ENCODE peak calls at places on chromosomes 6 and 20, in eight cellular contexts. One of them, this sample, is unnamed. For H3K36me3, the result is how much of the 10 kb centered on the place peaks cover.

GRCh38 chr6:142301421-142302391 is at the start of gene ADGRG6:
- DNase-seq in cardiac muscle cell: peak
- DNase-seq in heart right ventricle: peak
- DNase-seq in CD8-positive, alpha-beta T cell: peak
- DNase-seq in tibial artery: peak
- DNase-seq in left lung: peak
- DNase-seq in PC-3: peak
- DNase-seq in heart left ventricle: peak
- DNase-seq in this sample: peak

GRCh38 chr6:121201108-121201507 is 133.2 kb downstream of the TBC1D32 start:
- DNase-seq in cardiac muscle cell: no peak
- DNase-seq in heart right ventricle: no peak
- DNase-seq in CD8-positive, alpha-beta T cell: no peak
- DNase-seq in tibial artery: no peak
- DNase-seq in left lung: no peak
- DNase-seq in PC-3: peak
- DNase-seq in heart left ventricle: no peak
- DNase-seq in this sample: no peak

GRCh38 chr6:18586133-18586532 is 199.0 kb downstream of the RNF144B start:
- DNase-seq in cardiac muscle cell: no peak
- DNase-seq in heart right ventricle: no peak
- DNase-seq in CD8-positive, alpha-beta T cell: no peak
- DNase-seq in tibial artery: no peak
- DNase-seq in left lung: no peak
- DNase-seq in PC-3: no peak
- DNase-seq in heart left ventricle: no peak
- DNase-seq in this sample: no peak

GRCh38 chr6:160306284-160306683 is 41.9 kb upstream of the SLC22A3 start:
- DNase-seq in cardiac muscle cell: no peak
- DNase-seq in heart right ventricle: no peak
- DNase-seq in CD8-positive, alpha-beta T cell: no peak
- DNase-seq in tibial artery: no peak
- DNase-seq in left lung: no peak
- DNase-seq in PC-3: no peak
- DNase-seq in heart left ventricle: no peak
- DNase-seq in this sample: no peak

GRCh38 chr6:145453376-145453775 is 281.9 kb downstream of the EPM2A start:
- DNase-seq in cardiac muscle cell: no peak
- DNase-seq in heart right ventricle: no peak
- DNase-seq in CD8-positive, alpha-beta T cell: no peak
- DNase-seq in tibial artery: no peak
- DNase-seq in left lung: no peak
- DNase-seq in PC-3: no peak
- DNase-seq in heart left ventricle: no peak
- DNase-seq in this sample: no peak

GRCh38 chr6:161227004-161227950 is 46.6 kb downstream of the AGPAT4 start:
- DNase-seq in cardiac muscle cell: no peak
- DNase-seq in heart right ventricle: no peak
- DNase-seq in CD8-positive, alpha-beta T cell: no peak
- DNase-seq in tibial artery: no peak
- DNase-seq in left lung: no peak
- DNase-seq in PC-3: no peak
- DNase-seq in heart left ventricle: no peak
- DNase-seq in this sample: no peak

GRCh38 chr6:170008386-170008785 is 257.0 kb downstream of the ERMARD start:
- DNase-seq in cardiac muscle cell: no peak
- DNase-seq in heart right ventricle: no peak
- DNase-seq in CD8-positive, alpha-beta T cell: no peak
- DNase-seq in tibial artery: no peak
- DNase-seq in left lung: peak
- DNase-seq in PC-3: no peak
- DNase-seq in heart left ventricle: no peak
- DNase-seq in this sample: no peak

GRCh38 chr6:150739711-150740349 is 125.7 kb upstream of the MTHFD1L start:
- DNase-seq in cardiac muscle cell: no peak
- DNase-seq in heart right ventricle: no peak
- DNase-seq in CD8-positive, alpha-beta T cell: no peak
- DNase-seq in tibial artery: no peak
- DNase-seq in left lung: no peak
- DNase-seq in PC-3: no peak
- DNase-seq in heart left ventricle: no peak
- DNase-seq in this sample: no peak

GRCh38 chr6:157281570-157281969 is 41.7 kb downstream of the TMEM242 start:
- DNase-seq in cardiac muscle cell: no peak
- DNase-seq in heart right ventricle: peak
- DNase-seq in CD8-positive, alpha-beta T cell: no peak
- DNase-seq in tibial artery: no peak
- DNase-seq in left lung: no peak
- DNase-seq in PC-3: peak
- DNase-seq in heart left ventricle: no peak
- DNase-seq in this sample: peak
- TF ChIP-seq CTCF in cardiac muscle cell: peak
- TF ChIP-seq CTCF in heart right ventricle: no peak
- TF ChIP-seq CTCF in CD8-positive, alpha-beta T cell: no peak
- TF ChIP-seq CTCF in tibial artery: peak
- TF ChIP-seq CTCF in left lung: no peak
- TF ChIP-seq CTCF in PC-3: peak
- TF ChIP-seq CTCF in heart left ventricle: peak
- TF ChIP-seq CTCF in this sample: peak

GRCh38 chr20:62137478-62138203 is 5.6 kb downstream of the PSMA7 start:
- DNase-seq in cardiac muscle cell: no peak
- DNase-seq in heart right ventricle: no peak
- DNase-seq in CD8-positive, alpha-beta T cell: no peak
- DNase-seq in tibial artery: no peak
- DNase-seq in left lung: peak
- DNase-seq in PC-3: no peak
- DNase-seq in heart left ventricle: no peak
- DNase-seq in this sample: no peak

GRCh38 chr20:62138204-62138543 is 5.0 kb downstream of the PSMA7 start:
- DNase-seq in cardiac muscle cell: no peak
- DNase-seq in heart right ventricle: no peak
- DNase-seq in CD8-positive, alpha-beta T cell: no peak
- DNase-seq in tibial artery: no peak
- DNase-seq in left lung: peak
- DNase-seq in PC-3: no peak
- DNase-seq in heart left ventricle: no peak
- DNase-seq in this sample: no peak

GRCh38 chr20:62135573-62136266 is 7.5 kb downstream of the PSMA7 start:
- DNase-seq in cardiac muscle cell: no peak
- DNase-seq in heart right ventricle: no peak
- DNase-seq in CD8-positive, alpha-beta T cell: no peak
- DNase-seq in tibial artery: no peak
- DNase-seq in left lung: no peak
- DNase-seq in PC-3: no peak
- DNase-seq in heart left ventricle: no peak
- DNase-seq in this sample: no peak

GRCh38 chr20:62136283-62137091 is 6.7 kb downstream of the PSMA7 start:
- DNase-seq in cardiac muscle cell: peak
- DNase-seq in heart right ventricle: peak
- DNase-seq in CD8-positive, alpha-beta T cell: peak
- DNase-seq in tibial artery: peak
- DNase-seq in left lung: no peak
- DNase-seq in PC-3: peak
- DNase-seq in heart left ventricle: no peak
- DNase-seq in this sample: peak

DNA sequence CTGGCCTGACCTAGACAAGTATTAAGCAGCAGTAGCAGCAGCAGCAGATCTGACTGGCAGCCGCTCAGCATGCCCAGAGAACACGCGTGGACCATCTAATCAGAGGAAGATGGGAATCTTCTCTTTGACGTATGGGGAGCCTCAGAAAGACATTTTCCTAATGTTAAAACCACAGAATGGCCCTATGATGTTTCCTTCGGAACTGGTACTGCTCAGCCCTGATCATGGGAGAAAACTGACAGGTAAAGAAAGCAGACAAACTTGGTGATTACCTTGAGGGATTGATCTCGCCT is 6.2 kb downstream of the PSMA7 start:
- DNase-seq in cardiac muscle cell: no peak
- DNase-seq in heart right ventricle: no peak
- DNase-seq in CD8-positive, alpha-beta T cell: no peak
- DNase-seq in tibial artery: no peak
- DNase-seq in left lung: no peak
- DNase-seq in PC-3: no peak
- DNase-seq in heart left ventricle: no peak
- DNase-seq in this sample: no peak
- H3K36me3 ChIP-seq in cardiac muscle cell: half or more
- H3K36me3 ChIP-seq in heart right ventricle: half or more
- H3K36me3 ChIP-seq in CD8-positive, alpha-beta T cell: half or more
- H3K36me3 ChIP-seq in tibial artery: under half
- H3K36me3 ChIP-seq in left lung: half or more
- H3K36me3 ChIP-seq in PC-3: half or more
- H3K36me3 ChIP-seq in heart left ventricle: half or more
- H3K36me3 ChIP-seq in this sample: under half

DNA sequence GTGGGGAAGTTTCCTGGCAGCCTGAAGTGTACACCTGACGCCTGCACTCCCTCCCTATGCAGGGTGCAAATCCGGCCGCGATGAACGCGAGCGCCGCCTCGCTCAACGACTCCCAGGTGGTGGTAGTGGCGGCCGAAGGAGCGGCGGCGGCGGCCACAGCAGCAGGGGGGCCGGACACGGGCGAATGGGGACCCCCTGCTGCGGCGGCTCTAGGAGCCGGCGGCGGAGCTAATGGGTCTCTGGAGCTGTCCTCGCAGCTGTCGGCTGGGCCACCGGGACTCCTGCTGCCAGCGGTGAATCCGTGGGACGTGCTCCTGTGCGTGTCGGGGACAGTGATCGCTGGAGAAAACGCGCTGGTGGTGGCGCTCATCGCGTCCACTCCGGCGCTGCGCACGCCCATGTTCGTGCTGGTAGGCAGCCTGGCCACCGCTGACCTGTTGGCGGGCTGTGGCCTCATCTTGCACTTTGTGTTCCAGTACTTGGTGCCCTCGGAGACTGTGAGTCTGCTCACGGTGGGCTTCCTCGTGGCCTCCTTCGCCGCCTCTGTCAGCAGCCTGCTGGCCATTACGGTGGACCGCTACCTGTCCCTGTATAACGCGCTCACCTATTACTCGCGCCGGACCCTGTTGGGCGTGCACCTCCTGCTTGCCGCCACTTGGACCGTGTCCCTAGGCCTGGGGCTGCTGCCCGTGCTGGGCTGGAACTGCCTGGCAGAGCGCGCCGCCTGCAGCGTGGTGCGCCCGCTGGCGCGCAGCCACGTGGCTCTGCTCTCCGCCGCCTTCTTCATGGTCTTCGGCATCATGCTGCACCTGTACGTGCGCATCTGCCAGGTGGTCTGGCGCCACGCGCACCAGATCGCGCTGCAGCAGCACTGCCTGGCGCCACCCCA is 1.2 kb downstream of the GPR6 start:
- DNase-seq in cardiac muscle cell: peak
- DNase-seq in heart right ventricle: no peak
- DNase-seq in CD8-positive, alpha-beta T cell: no peak
- DNase-seq in tibial artery: no peak
- DNase-seq in left lung: no peak
- DNase-seq in PC-3: no peak
- DNase-seq in heart left ventricle: no peak
- DNase-seq in this sample: no peak
- TF ChIP-seq CTCF in cardiac muscle cell: no peak
- TF ChIP-seq CTCF in heart right ventricle: no peak
- TF ChIP-seq CTCF in CD8-positive, alpha-beta T cell: no peak
- TF ChIP-seq CTCF in tibial artery: no peak
- TF ChIP-seq CTCF in left lung: no peak
- TF ChIP-seq CTCF in PC-3: no peak
- TF ChIP-seq CTCF in heart left ventricle: no peak
- TF ChIP-seq CTCF in this sample: no peak

DNA sequence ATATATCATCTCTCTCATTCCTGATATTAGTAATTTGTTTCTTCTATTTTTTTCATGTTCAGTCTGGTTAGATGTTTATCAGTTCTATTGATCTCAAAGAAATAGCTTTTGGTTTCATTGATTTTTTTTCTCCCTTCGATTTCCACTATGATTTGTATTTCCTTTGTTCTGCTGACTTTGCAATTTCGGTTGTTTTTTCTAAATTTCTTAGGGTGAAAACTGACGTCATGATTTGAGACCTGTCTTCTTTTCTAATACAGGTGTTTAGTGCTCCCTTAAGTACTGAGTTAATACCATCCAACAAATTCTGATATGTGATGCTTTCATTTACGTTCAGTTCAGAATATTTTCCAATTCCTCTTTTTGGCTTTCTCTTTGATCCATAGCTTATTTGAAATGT is 25.2 kb downstream of the STX7 start:
- DNase-seq in cardiac muscle cell: no peak
- DNase-seq in heart right ventricle: no peak
- DNase-seq in CD8-positive, alpha-beta T cell: no peak
- DNase-seq in tibial artery: no peak
- DNase-seq in left lung: no peak
- DNase-seq in PC-3: no peak
- DNase-seq in heart left ventricle: no peak
- DNase-seq in this sample: no peak
- H3K36me3 ChIP-seq in cardiac muscle cell: under half
- H3K36me3 ChIP-seq in heart right ventricle: under half
- H3K36me3 ChIP-seq in CD8-positive, alpha-beta T cell: under half
- H3K36me3 ChIP-seq in tibial artery: under half
- H3K36me3 ChIP-seq in left lung: under half
- H3K36me3 ChIP-seq in PC-3: under half
- H3K36me3 ChIP-seq in heart left ventricle: under half
- H3K36me3 ChIP-seq in this sample: under half

GRCh38 chr20:21104466-21104761 is 1.7 kb downstream of the LINC00237 start:
- DNase-seq in cardiac muscle cell: no peak
- DNase-seq in heart right ventricle: no peak
- DNase-seq in CD8-positive, alpha-beta T cell: no peak
- DNase-seq in tibial artery: no peak
- DNase-seq in left lung: no peak
- DNase-seq in PC-3: no peak
- DNase-seq in heart left ventricle: no peak
- DNase-seq in this sample: no peak
- TF ChIP-seq CTCF in cardiac muscle cell: no peak
- TF ChIP-seq CTCF in heart right ventricle: no peak
- TF ChIP-seq CTCF in CD8-positive, alpha-beta T cell: no peak
- TF ChIP-seq CTCF in tibial artery: no peak
- TF ChIP-seq CTCF in left lung: no peak
- TF ChIP-seq CTCF in PC-3: no peak
- TF ChIP-seq CTCF in heart left ventricle: no peak
- TF ChIP-seq CTCF in this sample: no peak

GRCh38 chr20:5545381-5545941 is 204.7 kb upstream of the SHLD1 start:
- DNase-seq in cardiac muscle cell: no peak
- DNase-seq in heart right ventricle: no peak
- DNase-seq in CD8-positive, alpha-beta T cell: no peak
- DNase-seq in tibial artery: no peak
- DNase-seq in left lung: no peak
- DNase-seq in PC-3: no peak
- DNase-seq in heart left ventricle: no peak
- DNase-seq in this sample: no peak
- H3K36me3 ChIP-seq in cardiac muscle cell: under half
- H3K36me3 ChIP-seq in heart right ventricle: half or more
- H3K36me3 ChIP-seq in CD8-positive, alpha-beta T cell: under half
- H3K36me3 ChIP-seq in tibial artery: under half
- H3K36me3 ChIP-seq in left lung: half or more
- H3K36me3 ChIP-seq in PC-3: under half
- H3K36me3 ChIP-seq in heart left ventricle: under half
- H3K36me3 ChIP-seq in this sample: under half

This sample was measured in body of pancreas.